ENCODE peak calls at places on chromosomes 3 and 15, in ten cellular contexts. G is PC-9; Q is heart left ventricle; U is aorta; B is neuronal stem cell; H is CD8-positive, alpha-beta memory T cell; X is A673; W is lower lobe of right lung; D is GM12878; Y is H9. I is an unnamed sample.

GRCh38 chr15:51283026-51283425 is 55.4 kb downstream of the CYP19A1 start:
- DNase-seq in U (no peak), G (no peak), H (no peak), Y (no peak), D (peak), W (no peak), X (no peak), Q (no peak), B (no peak), I (no peak)

GRCh38 chr3:194573680-194574437 is 59.4 kb downstream of the TMEM44 start:
- DNase-seq in W (no peak), Q (no peak), B (no peak), D (no peak), X (peak), G (no peak), Y (peak), H (no peak), U (no peak), I (no peak)

GRCh38 chr3:42263354-42264346 is 2.3 kb downstream of the CCK start:
- DNase-seq in Y (peak), B (peak), W (no peak), Q (no peak), X (no peak), G (peak), U (no peak), D (no peak), H (no peak), I (no peak)

GRCh38 chr15:38864122-38864521 is 299.5 kb upstream of the RASGRP1 start:
- DNase-seq in D (no peak), U (no peak), G (no peak), B (no peak), H (no peak), Y (no peak), Q (no peak), W (no peak), X (no peak), I (no peak)

GRCh38 chr15:29278436-29279099 is 8.9 kb upstream of the NSMCE3 start:
- DNase-seq in B (no peak), H (no peak), W (no peak), G (no peak), X (no peak), U (no peak), Q (no peak), D (no peak), Y (no peak), I (no peak)

GRCh38 chr15:71080705-71081104 is 34.6 kb upstream of the THSD4 start:
- DNase-seq in B (no peak), X (no peak), Y (no peak), U (no peak), W (no peak), D (peak), H (no peak), Q (no peak), G (peak), I (no peak)

GRCh38 chr15:88020806-88021205 is 235.7 kb downstream of the NTRK3 start:
- DNase-seq in Q (no peak), W (no peak), H (no peak), B (no peak), U (no peak), D (no peak), X (no peak), Y (no peak), G (no peak), I (no peak)

GRCh38 chr3:149266733-149267132 is 45.1 kb upstream of the CP start:
- DNase-seq in B (no peak), H (no peak), Y (no peak), W (no peak), U (no peak), Q (no peak), D (no peak), X (no peak), G (no peak), I (no peak)

GRCh38 chr15:72685925-72686794 is at the start of the genes BBS4 and HIGD2B:
- DNase-seq in D (peak), Q (peak), B (peak), H (peak), Y (peak), G (peak), U (peak), W (peak), X (peak), I (peak)

GRCh38 chr15:91975241-91975978 is 121.9 kb downstream of the SLCO3A1 start:
- DNase-seq in H (no peak), U (no peak), Y (peak), X (no peak), G (peak), W (no peak), D (no peak), B (no peak), Q (peak), I (no peak)

GRCh38 chr3:52234516-52235447 is 4.2 kb downstream of the TWF2 start:
- DNase-seq in D (no peak), W (peak), Q (no peak), U (peak), H (no peak), Y (peak), G (no peak), B (no peak), X (no peak), I (peak)

GRCh38 chr3:21795863-21796392 is 44.9 kb upstream of the ZNF385D start:
- DNase-seq in Y (no peak), B (no peak), H (no peak), Q (no peak), D (no peak), X (no peak), W (no peak), U (no peak), G (no peak), I (no peak)

GRCh38 chr3:186785517-186786018 is 2.2 kb downstream of the EIF4A2 start:
- DNase-seq in G (no peak), H (no peak), D (no peak), B (no peak), U (no peak), W (no peak), X (no peak), Q (no peak), Y (no peak), I (no peak)

GRCh38 chr15:88624971-88625290 is 3.8 kb downstream of the AEN start:
- DNase-seq in U (no peak), H (no peak), Q (no peak), Y (no peak), X (no peak), G (no peak), D (no peak), B (no peak), W (no peak), I (no peak)

GRCh38 chr3:101903426-101903825 is 54.1 kb downstream of the NFKBIZ start:
- DNase-seq in Q (no peak), B (no peak), G (peak), W (no peak), H (no peak), D (no peak), Y (no peak), U (no peak), X (no peak), I (no peak)

GRCh38 chr3:46472056-46472455 is 7.4 kb upstream of the LTF start:
- DNase-seq in U (no peak), Y (no peak), H (no peak), G (no peak), B (no peak), D (no peak), X (no peak), W (no peak), Q (no peak), I (no peak)

GRCh38 chr3:138284079-138284478 is 45.6 kb downstream of the NME9 start:
- DNase-seq in Y (no peak), W (no peak), X (no peak), B (no peak), G (no peak), Q (no peak), U (no peak), H (no peak), D (no peak), I (no peak)
- H3K27ac ChIP-seq in Y (no peak), W (no peak), X (no peak), B (no peak), G (no peak), Q (no peak), U (no peak), H (no peak), D (no peak), I (no peak)

GRCh38 chr3:197297476-197298340 is 704 bp downstream of the DLG1 start:
- DNase-seq in B (peak), G (peak), Y (peak), Q (peak), U (peak), W (peak), D (no peak), X (peak), H (peak), I (peak)

GRCh38 chr3:197293605-197294237 is 4.7 kb downstream of the DLG1 start:
- DNase-seq in Q (no peak), Y (no peak), G (peak), D (no peak), U (no peak), B (no peak), H (no peak), W (no peak), X (no peak), I (no peak)

GRCh38 chr3:197297020-197297419 is 1.4 kb downstream of the DLG1 start:
- DNase-seq in H (no peak), Q (no peak), W (no peak), D (no peak), B (no peak), G (peak), X (no peak), Y (no peak), U (no peak), I (no peak)

GRCh38 chr3:197298341-197298857 is at the start of gene DLG1:
- DNase-seq in G (peak), U (peak), H (peak), B (peak), Y (peak), X (peak), W (peak), D (peak), Q (peak), I (peak)

GRCh38 chr3:197295871-197296270 is 2.5 kb downstream of the DLG1 start:
- DNase-seq in H (no peak), Q (no peak), W (no peak), U (no peak), B (no peak), X (no peak), G (no peak), Y (no peak), D (no peak), I (no peak)
- H3K27ac ChIP-seq in H (no peak), Q (no peak), W (no peak), U (no peak), B (no peak), X (peak), G (peak), Y (no peak), D (no peak), I (no peak)

DNA sequence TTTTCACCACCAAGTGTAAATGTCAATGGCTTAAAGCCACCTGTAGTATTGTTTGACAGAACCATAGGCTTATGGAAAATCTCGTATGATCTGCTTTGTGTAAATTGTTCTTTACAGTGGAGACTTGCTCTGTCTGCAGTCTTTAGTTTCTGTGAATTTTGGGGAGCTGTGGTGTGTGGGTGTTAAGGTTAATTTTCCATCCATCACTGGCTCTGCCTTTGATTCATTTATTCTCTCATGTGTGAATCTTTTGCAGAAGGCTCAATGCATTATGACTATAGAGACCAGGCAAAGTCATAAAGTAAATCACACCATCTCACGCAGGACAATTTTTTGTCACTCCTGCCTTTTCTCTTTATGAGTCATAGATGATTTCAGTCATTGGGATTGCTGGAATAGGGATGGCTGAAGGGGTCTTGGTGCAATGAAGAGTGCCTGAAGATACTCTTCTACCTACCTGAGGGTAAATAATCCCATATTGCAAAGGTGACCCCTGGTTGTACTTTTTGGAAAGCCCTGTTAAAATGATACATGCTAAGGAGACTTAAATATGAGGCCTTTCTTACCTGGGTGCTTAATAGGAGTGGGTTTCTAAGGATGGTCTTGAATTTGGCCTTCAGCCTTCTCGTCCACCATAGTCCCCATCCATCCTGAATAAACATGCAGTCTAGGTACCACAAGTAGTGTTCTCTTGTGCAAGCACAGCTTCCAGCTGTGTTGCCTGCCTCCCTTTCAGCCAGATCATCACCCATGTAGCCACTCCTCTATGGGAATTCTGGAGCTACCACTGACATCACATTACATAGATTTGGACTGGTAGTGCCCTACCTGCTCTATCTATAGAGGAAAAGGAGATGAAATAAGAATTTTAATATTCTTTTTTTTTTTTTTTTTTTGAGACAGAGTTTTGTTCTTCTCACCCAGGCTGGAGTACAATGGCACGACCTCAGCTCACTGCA is 14.3 kb downstream of the TGFBR2 start:
- DNase-seq in D (no peak), Y (no peak), B (no peak), G (no peak), X (no peak), W (no peak), Q (no peak), U (no peak), H (no peak), I (no peak)
- H3K27ac ChIP-seq in D (no peak), Y (no peak), B (no peak), G (no peak), X (no peak), W (no peak), Q (no peak), U (no peak), H (no peak), I (peak)

DNA sequence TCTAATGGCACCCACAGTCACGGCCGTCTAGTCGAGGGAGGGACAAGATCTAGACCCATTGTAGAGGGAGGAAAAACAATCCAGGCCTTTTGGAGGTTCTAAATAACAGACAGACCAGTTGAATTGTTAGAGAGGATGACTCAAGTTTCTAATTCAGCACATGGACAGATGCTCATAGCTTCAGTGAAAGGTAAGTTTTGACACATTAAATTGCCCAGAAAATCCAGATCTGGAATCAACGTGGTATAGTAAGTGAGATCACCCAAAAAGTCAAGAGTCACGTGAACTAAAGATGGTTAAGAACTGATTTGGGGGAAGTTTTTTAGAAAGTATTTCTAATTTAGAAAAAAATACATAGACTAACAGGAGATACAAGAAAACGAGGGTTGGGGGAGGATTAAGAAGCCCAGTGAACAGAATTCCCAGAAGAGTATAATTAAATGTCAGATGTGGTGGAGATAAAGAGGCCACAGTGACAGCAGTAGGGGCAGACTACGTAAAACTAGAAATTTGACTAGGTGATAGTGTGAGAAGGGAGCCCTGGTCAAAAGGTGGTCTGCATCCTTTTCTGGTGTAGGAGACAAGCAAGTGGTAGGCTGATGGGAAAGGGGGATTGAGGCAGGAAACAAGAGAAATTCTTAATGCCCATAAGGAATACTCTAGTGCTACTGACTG is 47.1 kb downstream of the CAPN7 start:
- DNase-seq in H (no peak), B (no peak), X (no peak), Q (no peak), Y (no peak), D (no peak), W (no peak), U (no peak), G (no peak), I (no peak)
- H3K27ac ChIP-seq in H (no peak), B (no peak), X (no peak), Q (no peak), Y (no peak), D (no peak), W (no peak), U (no peak), G (no peak), I (no peak)

GRCh38 chr3:45345849-45346535 is 42.4 kb upstream of the LARS2 start:
- DNase-seq in Q (no peak), X (no peak), G (no peak), Y (no peak), U (no peak), B (no peak), H (no peak), W (no peak), D (no peak), I (no peak)
- H3K27ac ChIP-seq in Q (no peak), X (no peak), G (no peak), Y (no peak), U (no peak), B (no peak), H (no peak), W (no peak), D (no peak), I (no peak)

I was measured in upper lobe of right lung.